ENCODE peak calls at places on chromosome 6, in five cellular contexts. One of them, this sample, is unnamed.

GRCh38 chr6:143673638-143674037 is 4.1 kb upstream of the PHACTR2 start:
- DNase-seq in astrocyte: peak
- DNase-seq in GM13976: no peak
- DNase-seq in B cell: no peak
- DNase-seq in OCI-LY7: no peak
- DNase-seq in this sample: peak

GRCh38 chr6:137938770-137939379 is 71.8 kb downstream of the TNFAIP3 start:
- DNase-seq in astrocyte: no peak
- DNase-seq in GM13976: no peak
- DNase-seq in B cell: no peak
- DNase-seq in OCI-LY7: no peak
- DNase-seq in this sample: no peak

GRCh38 chr6:157822221-157823000 is 635 bp upstream of the SNX9 start:
- DNase-seq in astrocyte: no peak
- DNase-seq in GM13976: no peak
- DNase-seq in B cell: no peak
- DNase-seq in OCI-LY7: no peak
- DNase-seq in this sample: no peak

GRCh38 chr6:38154731-38155130 is 335.2 kb downstream of the ZFAND3 start:
- DNase-seq in astrocyte: no peak
- DNase-seq in GM13976: peak
- DNase-seq in B cell: no peak
- DNase-seq in OCI-LY7: no peak
- DNase-seq in this sample: no peak

GRCh38 chr6:153003294-153003645 is 761 bp upstream of the MTRF1L start:
- DNase-seq in astrocyte: peak
- DNase-seq in GM13976: no peak
- DNase-seq in B cell: no peak
- DNase-seq in OCI-LY7: no peak
- DNase-seq in this sample: no peak

GRCh38 chr6:124676033-124676432 is 286.2 kb upstream of the RNF217 start:
- DNase-seq in astrocyte: peak
- DNase-seq in GM13976: no peak
- DNase-seq in B cell: no peak
- DNase-seq in OCI-LY7: no peak
- DNase-seq in this sample: peak

GRCh38 chr6:10412165-10412947 is 2.5 kb downstream of the TFAP2A start:
- DNase-seq in astrocyte: peak
- DNase-seq in GM13976: peak
- DNase-seq in B cell: peak
- DNase-seq in OCI-LY7: peak
- DNase-seq in this sample: peak

GRCh38 chr6:54071941-54072340 is 39.3 kb upstream of the MLIP start:
- DNase-seq in astrocyte: peak
- DNase-seq in GM13976: no peak
- DNase-seq in B cell: no peak
- DNase-seq in OCI-LY7: no peak
- DNase-seq in this sample: no peak

GRCh38 chr6:88171312-88171711 is 5.2 kb upstream of the CNR1 start:
- DNase-seq in astrocyte: no peak
- DNase-seq in GM13976: no peak
- DNase-seq in B cell: no peak
- DNase-seq in OCI-LY7: no peak
- DNase-seq in this sample: no peak

GRCh38 chr6:159877256-159877808 is 13.5 kb upstream of the MAS1 start:
- DNase-seq in astrocyte: no peak
- DNase-seq in GM13976: no peak
- DNase-seq in B cell: no peak
- DNase-seq in OCI-LY7: no peak
- DNase-seq in this sample: no peak

GRCh38 chr6:25061289-25061945 is 125.7 kb upstream of the RIPOR2 start:
- DNase-seq in astrocyte: peak
- DNase-seq in GM13976: no peak
- DNase-seq in B cell: no peak
- DNase-seq in OCI-LY7: no peak
- DNase-seq in this sample: no peak

GRCh38 chr6:13113376-13113775 is 215.0 kb downstream of the TBC1D7 start:
- DNase-seq in astrocyte: no peak
- DNase-seq in GM13976: no peak
- DNase-seq in B cell: no peak
- DNase-seq in OCI-LY7: no peak
- DNase-seq in this sample: no peak

GRCh38 chr6:138971601-138972000 is 16.5 kb downstream of the REPS1 start:
- DNase-seq in astrocyte: peak
- DNase-seq in GM13976: no peak
- DNase-seq in B cell: no peak
- DNase-seq in OCI-LY7: no peak
- DNase-seq in this sample: peak

GRCh38 chr6:106894978-106895702 is 79.4 kb downstream of the CD24 start:
- DNase-seq in astrocyte: peak
- DNase-seq in GM13976: no peak
- DNase-seq in B cell: no peak
- DNase-seq in OCI-LY7: peak
- DNase-seq in this sample: peak

GRCh38 chr6:143426025-143426424 is 24.5 kb downstream of the ADAT2 start:
- DNase-seq in astrocyte: peak
- DNase-seq in GM13976: no peak
- DNase-seq in B cell: no peak
- DNase-seq in OCI-LY7: no peak
- DNase-seq in this sample: no peak

GRCh38 chr6:101595276-101595675 is 201.8 kb downstream of the GRIK2 start:
- DNase-seq in astrocyte: no peak
- DNase-seq in GM13976: no peak
- DNase-seq in B cell: no peak
- DNase-seq in OCI-LY7: no peak
- DNase-seq in this sample: no peak

GRCh38 chr6:101597711-101598110 is 204.2 kb downstream of the GRIK2 start:
- DNase-seq in astrocyte: peak
- DNase-seq in GM13976: no peak
- DNase-seq in B cell: no peak
- DNase-seq in OCI-LY7: no peak
- DNase-seq in this sample: peak
- TF ChIP-seq CTCF in astrocyte: no peak
- TF ChIP-seq CTCF in GM13976: no peak
- TF ChIP-seq CTCF in B cell: no peak
- TF ChIP-seq CTCF in OCI-LY7: no peak
- TF ChIP-seq CTCF in this sample: no peak

DNA sequence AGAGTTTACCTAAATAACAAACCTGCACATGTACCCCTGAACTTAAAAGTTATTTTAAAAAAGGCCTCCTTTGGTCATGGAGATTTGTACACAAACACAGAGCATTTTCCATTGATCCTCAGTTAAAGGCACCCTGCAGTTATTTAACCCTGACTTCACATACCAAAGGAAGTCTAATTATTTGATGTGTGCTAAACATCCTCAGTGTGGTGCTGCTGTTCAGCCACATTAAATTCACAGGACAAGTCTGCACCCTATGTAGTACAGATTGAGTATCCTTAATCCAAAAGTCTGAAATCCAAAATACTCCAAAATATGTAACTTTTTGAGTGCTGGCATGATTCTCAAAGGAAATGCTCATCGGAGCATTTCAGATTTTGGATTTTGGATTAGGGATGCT is 21.4 kb downstream of the KCNQ5 start:
- DNase-seq in astrocyte: no peak
- DNase-seq in GM13976: no peak
- DNase-seq in B cell: no peak
- DNase-seq in OCI-LY7: no peak
- DNase-seq in this sample: peak
- TF ChIP-seq CTCF in astrocyte: no peak
- TF ChIP-seq CTCF in GM13976: peak
- TF ChIP-seq CTCF in B cell: no peak
- TF ChIP-seq CTCF in OCI-LY7: no peak
- TF ChIP-seq CTCF in this sample: no peak

GRCh38 chr6:108114861-108115597 is 40.5 kb upstream of the OSTM1 start:
- DNase-seq in astrocyte: peak
- DNase-seq in GM13976: peak
- DNase-seq in B cell: peak
- DNase-seq in OCI-LY7: no peak
- DNase-seq in this sample: peak
- TF ChIP-seq CTCF in astrocyte: peak
- TF ChIP-seq CTCF in GM13976: no peak
- TF ChIP-seq CTCF in B cell: no peak
- TF ChIP-seq CTCF in OCI-LY7: no peak
- TF ChIP-seq CTCF in this sample: peak

GRCh38 chr6:105644073-105644489 is 241.2 kb upstream of the PREP start:
- DNase-seq in astrocyte: no peak
- DNase-seq in GM13976: no peak
- DNase-seq in B cell: no peak
- DNase-seq in OCI-LY7: no peak
- DNase-seq in this sample: no peak
- TF ChIP-seq CTCF in astrocyte: no peak
- TF ChIP-seq CTCF in GM13976: peak
- TF ChIP-seq CTCF in B cell: no peak
- TF ChIP-seq CTCF in OCI-LY7: no peak
- TF ChIP-seq CTCF in this sample: no peak

GRCh38 chr6:50056242-50056641 is 6.5 kb upstream of the DEFB112 start:
- DNase-seq in astrocyte: no peak
- DNase-seq in GM13976: no peak
- DNase-seq in B cell: no peak
- DNase-seq in OCI-LY7: no peak
- DNase-seq in this sample: no peak

GRCh38 chr6:50062051-50062450 is 12.3 kb upstream of the DEFB112 start:
- DNase-seq in astrocyte: no peak
- DNase-seq in GM13976: no peak
- DNase-seq in B cell: no peak
- DNase-seq in OCI-LY7: no peak
- DNase-seq in this sample: no peak
- TF ChIP-seq CTCF in astrocyte: no peak
- TF ChIP-seq CTCF in GM13976: peak
- TF ChIP-seq CTCF in B cell: no peak
- TF ChIP-seq CTCF in OCI-LY7: peak
- TF ChIP-seq CTCF in this sample: no peak

This sample was measured in fibroblast of pulmonary artery.